ENCODE peak calls at places on chromosomes 2 and 18, in six cellular contexts. W is uterus; K is CD8-positive, alpha-beta memory T cell; C is HCT116; U is A549; S is sigmoid colon. O is an unnamed sample.

GRCh38 chr2:24917086-24917485 is 3.0 kb downstream of the ADCY3 start:
- DNase-seq in K (no peak), C (no peak), U (no peak), W (no peak), S (no peak), O (no peak)

GRCh38 chr2:197599285-197599965 is 76.0 kb downstream of the RFTN2 start:
- DNase-seq in K (no peak), C (peak; percentile 46), W (no peak), U (peak; percentile 76), S (no peak), O (no peak)

GRCh38 chr2:239249781-239250180 is 151.0 kb downstream of the HDAC4 start:
- DNase-seq in K (no peak), W (peak; percentile 58), S (peak; percentile 95), U (no peak), C (no peak), O (no peak)

GRCh38 chr2:151200844-151201243 is 60.8 kb downstream of the RBM43 start:
- DNase-seq in C (no peak), S (no peak), K (no peak), W (no peak), U (no peak), O (no peak)

GRCh38 chr2:204313256-204313655 is 232.0 kb upstream of the PARD3B start:
- DNase-seq in U (no peak), S (no peak), W (no peak), C (no peak), K (no peak), O (no peak)

GRCh38 chr2:95734976-95735890 is 143.4 kb downstream of the TRIM43 start:
- DNase-seq in K (no peak), U (no peak), W (no peak), C (no peak), S (no peak), O (no peak)

GRCh38 chr2:136006658-136007057 is 21.2 kb upstream of the DARS1 start:
- DNase-seq in U (peak; percentile 27), S (no peak), W (no peak), C (no peak), K (no peak), O (no peak)

GRCh38 chr2:210630904-210631560 is 74.6 kb downstream of the CPS1 start:
- DNase-seq in U (no peak), C (no peak), S (no peak), K (no peak), W (no peak), O (no peak)

GRCh38 chr2:12688156-12688555 is 28.6 kb upstream of the TRIB2 start:
- DNase-seq in S (no peak), C (no peak), K (no peak), U (no peak), W (no peak), O (no peak)

GRCh38 chr18:34661464-34662087 is 48.5 kb upstream of the DTNA start:
- DNase-seq in C (peak; percentile 33), U (peak; percentile 29), K (no peak), W (no peak), S (no peak), O (no peak)

GRCh38 chr2:64296150-64296500 is 151.9 kb upstream of the PELI1 start:
- DNase-seq in S (no peak), C (no peak), W (no peak), U (no peak), K (no peak), O (no peak)

GRCh38 chr2:95760839-95761525 is 169.2 kb downstream of the TRIM43 start:
- DNase-seq in W (no peak), C (peak; percentile 10), K (no peak), S (no peak), U (peak; percentile 12), O (no peak)

GRCh38 chr18:62245699-62246098 is 58.6 kb downstream of the RELCH start:
- DNase-seq in U (no peak), C (no peak), S (no peak), K (no peak), W (no peak), O (no peak)

GRCh38 chr2:238601433-238602222 is 174.9 kb downstream of the ASB1 start:
- DNase-seq in C (no peak), U (no peak), S (peak; percentile 92), W (peak; percentile 83), K (no peak), O (no peak)

GRCh38 chr2:50773533-50773932 is 258.4 kb downstream of the NRXN1 start:
- DNase-seq in U (no peak), W (no peak), S (no peak), C (no peak), K (no peak), O (no peak)

GRCh38 chr2:207231962-207232361 is 66.2 kb upstream of the KLF7 start:
- DNase-seq in W (no peak), S (no peak), U (no peak), K (no peak), C (no peak), O (no peak)

GRCh38 chr2:23211987-23212583 is 172.9 kb upstream of the KLHL29 start:
- DNase-seq in K (no peak), U (no peak), W (no peak), C (no peak), S (no peak), O (no peak)

GRCh38 chr2:24576146-24576545 is 85.1 kb downstream of the NCOA1 start:
- DNase-seq in K (no peak), S (no peak), U (no peak), W (no peak), C (no peak), O (no peak)

GRCh38 chr2:180006236-180006635 is 861 bp downstream of the CWC22 start:
- DNase-seq in K (no peak), S (no peak), C (no peak), W (no peak), U (no peak), O (no peak)

GRCh38 chr2:216803803-216804202 is 56.1 kb downstream of the TNP1 start:
- DNase-seq in C (no peak), U (no peak), W (no peak), K (no peak), S (no peak), O (no peak)

GRCh38 chr2:190277234-190278112 is 42.2 kb downstream of the HIBCH start:
- DNase-seq in W (no peak), K (no peak), S (no peak), U (peak; percentile 47), C (peak; percentile 56), O (no peak)

GRCh38 chr2:136767030-136767429 is 1.7 kb downstream of the THSD7B start:
- DNase-seq in K (no peak), U (no peak), W (no peak), C (no peak), S (no peak), O (no peak)

GRCh38 chr18:70673834-70674233 is 385.0 kb downstream of the SOCS6 start:
- DNase-seq in U (no peak), W (no peak), K (no peak), S (no peak), C (no peak), O (no peak)

GRCh38 chr2:211396815-211397214 is 840.4 kb downstream of the CPS1 start:
- DNase-seq in W (no peak), U (no peak), K (no peak), S (no peak), C (no peak), O (no peak)

GRCh38 chr18:46324556-46324955 is 220.4 kb downstream of the HAUS1 start:
- DNase-seq in S (no peak), U (peak; percentile 49), K (no peak), C (peak; percentile 56), W (no peak), O (no peak)

GRCh38 chr2:105919191-105919811 is 174.6 kb downstream of the NCK2 start:
- DNase-seq in C (peak; percentile 92), K (no peak), U (no peak), S (no peak), W (no peak), O (no peak)

GRCh38 chr18:55433688-55434087 is 154.3 kb downstream of the TCF4 start:
- DNase-seq in U (no peak), C (no peak), K (no peak), S (no peak), W (no peak), O (no peak)

GRCh38 chr2:74560591-74560990 is 6.1 kb downstream of the DOK1 start:
- DNase-seq in W (no peak), K (no peak), C (no peak), S (no peak), U (no peak), O (no peak)

GRCh38 chr18:49666045-49666444 is 104.2 kb downstream of the LIPG start:
- DNase-seq in S (no peak), K (no peak), C (no peak), W (no peak), U (no peak), O (no peak)

DNA sequence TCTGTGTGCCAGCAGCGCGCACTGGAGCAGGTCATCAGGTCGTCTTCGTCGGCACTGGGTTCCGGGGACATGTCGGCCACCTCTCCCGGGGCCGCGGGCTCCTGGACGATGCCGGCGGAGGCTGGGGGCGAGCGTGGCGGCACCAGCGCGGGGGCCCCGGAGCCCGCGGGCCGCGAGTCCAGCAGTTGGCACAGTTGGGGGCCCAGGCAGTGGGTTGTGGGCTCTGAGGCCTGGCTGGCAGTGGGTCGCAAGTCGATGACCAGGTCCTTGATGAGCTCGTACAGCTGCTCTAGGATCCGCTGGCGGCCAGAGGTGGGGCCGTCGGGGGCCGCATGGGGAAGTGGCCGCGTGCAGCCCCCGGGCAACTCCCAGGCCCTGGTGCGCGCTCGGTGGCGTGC is 300.5 kb downstream of the CCDC74A start:
- DNase-seq in S (no peak), K (no peak), C (no peak), W (no peak), U (no peak), O (no peak)
- H3K9me3 ChIP-seq in S (no peaks in the 10 kb centered on the region), K (no peaks in the 10 kb centered on the region), C (no peaks in the 10 kb centered on the region), W (no peaks in the 10 kb centered on the region), U (no peaks in the 10 kb centered on the region), O (no peaks in the 10 kb centered on the region)

DNA sequence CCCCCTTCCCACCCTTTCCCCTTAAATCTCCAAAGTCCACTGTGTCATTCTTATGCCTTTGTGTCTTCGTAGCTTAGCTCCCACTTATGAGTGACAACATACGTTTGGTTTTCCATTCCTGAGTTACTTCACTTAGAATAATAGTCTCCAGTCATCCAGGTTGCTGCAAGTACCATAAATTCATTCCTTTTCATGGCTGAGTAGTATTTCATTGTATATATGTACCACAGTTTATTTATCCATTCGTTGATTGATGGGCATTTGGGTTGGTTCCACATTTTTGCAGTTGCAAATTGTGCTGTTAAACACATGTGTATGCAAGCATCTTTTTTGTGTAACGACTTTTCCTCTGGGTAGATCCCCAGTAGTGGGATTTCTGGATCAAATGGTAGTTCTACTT is 14.5 kb upstream of the ZNF638 start:
- DNase-seq in W (no peak), U (no peak), K (no peak), S (no peak), C (no peak), O (no peak)
- H3K9me3 ChIP-seq in W (no peaks in the 10 kb centered on the region), U (peaks cover 31% of the 10 kb centered on the region), K (no peaks in the 10 kb centered on the region), S (no peaks in the 10 kb centered on the region), C (peaks cover 4% of the 10 kb centered on the region), O (no peaks in the 10 kb centered on the region)

DNA sequence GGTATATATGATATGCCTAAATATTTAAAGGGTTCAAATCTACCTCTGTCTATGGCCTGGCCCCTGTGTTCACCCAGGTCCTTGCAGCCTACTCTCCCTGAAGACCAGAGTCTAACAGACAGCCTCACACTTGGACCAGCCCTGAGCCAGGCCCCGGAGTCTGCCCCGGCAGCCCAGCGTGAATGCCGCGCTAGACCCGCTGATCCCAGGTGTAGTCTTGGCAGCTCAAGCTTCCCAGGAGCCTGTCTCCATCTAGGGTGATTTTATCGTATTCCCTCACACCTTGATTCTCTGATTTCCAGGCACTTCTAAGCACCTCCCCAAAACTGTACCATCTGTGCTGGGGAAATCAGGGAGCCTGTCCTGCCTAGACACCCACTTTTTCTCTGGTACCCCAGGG is 33.8 kb downstream of the ZNF532 start:
- DNase-seq in C (no peak), S (no peak), K (no peak), W (no peak), U (no peak), O (no peak)
- H3K9me3 ChIP-seq in C (no peaks in the 10 kb centered on the region), S (no peaks in the 10 kb centered on the region), K (no peaks in the 10 kb centered on the region), W (no peaks in the 10 kb centered on the region), U (no peaks in the 10 kb centered on the region), O (no peaks in the 10 kb centered on the region)

GRCh38 chr2:194610297-194610696 is 1046.7 kb upstream of the SLC39A10 start:
- DNase-seq in K (no peak), W (no peak), S (no peak), U (no peak), C (no peak), O (no peak)
- H3K9me3 ChIP-seq in K (no peaks in the 10 kb centered on the region), W (no peaks in the 10 kb centered on the region), S (no peaks in the 10 kb centered on the region), U (no peaks in the 10 kb centered on the region), C (peaks cover 4% of the 10 kb centered on the region), O (no peaks in the 10 kb centered on the region)

O was measured in T-helper 17 cell.